ENCODE peak calls at places on chromosomes 3 and 15, in eight cellular contexts. N is fibroblast of pulmonary artery; Q is HFFc6; B is A549; Y is stimulated activated CD4-positive, alpha-beta T cell treated with anti-CD3 and anti-CD28 coated beads, Interleukin-1b, Interleukin-23, amount 100 ng/mL, for 4 hours; V is activated naive CD8-positive, alpha-beta T cell treated with anti-CD3 and anti-CD28 coated beads, Interleukin-2, amount 50 U/mL, for 24 hours; J is NCI-H1694; M is activated CD4-positive, alpha-beta memory T cell treated with anti-CD3 and anti-CD28 coated beads, Interleukin-2, amount 10 ng/mL, durations not matched to agents 7 days and 5 days. K is an unnamed sample.

GRCh38 chr15:56366211-56366610 is 985 bp downstream of the TEX9 start:
- DNase-seq in Y (no peak), Q (no peak), V (no peak), J (no peak), N (no peak), M (no peak), B (no peak), K (no peak)

GRCh38 chr15:31016446-31016915 is 25.1 kb upstream of the MTMR10 start:
- DNase-seq in M (no peak), N (peak), Y (no peak), Q (peak), J (no peak), V (no peak), B (no peak), K (no peak)

GRCh38 chr3:111802700-111803099 is 56.4 kb upstream of the PHLDB2 start:
- DNase-seq in Q (no peak), M (no peak), B (no peak), Y (no peak), V (no peak), N (no peak), J (no peak), K (no peak)

GRCh38 chr15:93173369-93173768 is 84.4 kb upstream of the RGMA start:
- DNase-seq in J (no peak), Q (peak), V (no peak), Y (no peak), M (no peak), B (no peak), N (peak), K (no peak)

GRCh38 chr15:92886815-92887214 is 13.3 kb upstream of the CHD2 start:
- DNase-seq in Y (no peak), J (no peak), N (no peak), Q (no peak), B (no peak), V (no peak), M (no peak), K (no peak)

GRCh38 chr3:187000711-187001151 is 70.4 kb downstream of the ST6GAL1 start:
- DNase-seq in B (no peak), V (no peak), N (no peak), M (peak), Q (no peak), Y (no peak), J (no peak), K (no peak)

GRCh38 chr3:101643861-101644613 is 32.9 kb downstream of the ZBTB11 start:
- DNase-seq in B (no peak), J (no peak), N (peak), M (peak), Y (no peak), V (peak), Q (peak), K (no peak)

GRCh38 chr15:37893309-37893708 is 41.1 kb upstream of the TMCO5A start:
- DNase-seq in J (no peak), N (no peak), M (no peak), V (no peak), Q (no peak), Y (no peak), B (no peak), K (no peak)

GRCh38 chr15:32651229-32651837 is 9.8 kb downstream of the SCG5 start:
- DNase-seq in B (peak), M (peak), Q (peak), Y (peak), J (no peak), V (peak), N (peak), K (peak)

GRCh38 chr3:184240384-184241140 is 8.2 kb downstream of the ALG3 start:
- DNase-seq in Y (no peak), J (no peak), V (no peak), N (peak), B (no peak), Q (peak), M (no peak), K (peak)

GRCh38 chr15:38587214-38587613 is 22.6 kb upstream of the RASGRP1 start:
- DNase-seq in V (no peak), M (no peak), N (no peak), J (no peak), B (no peak), Y (no peak), Q (no peak), K (no peak)

GRCh38 chr3:43894176-43895049 is 203.7 kb downstream of the ABHD5 start:
- DNase-seq in V (peak), Q (no peak), Y (no peak), J (no peak), N (peak), M (peak), B (peak), K (peak)

GRCh38 chr15:71219646-71220045 is 104.4 kb downstream of the THSD4 start:
- DNase-seq in M (no peak), B (no peak), Y (no peak), Q (peak), N (peak), V (no peak), J (no peak), K (no peak)

GRCh38 chr3:14261229-14261628 is 82.6 kb downstream of the LSM3 start:
- DNase-seq in Y (peak), B (peak), J (no peak), N (peak), M (peak), V (peak), Q (peak), K (peak)

GRCh38 chr3:56131976-56132590 is 336.2 kb downstream of the ERC2 start:
- DNase-seq in M (no peak), Q (peak), N (peak), V (peak), J (no peak), Y (no peak), B (peak), K (peak)

GRCh38 chr15:48644827-48645557 is 517 bp downstream of the FBN1 start:
- DNase-seq in B (peak), N (peak), V (peak), Y (no peak), J (no peak), M (peak), Q (no peak), K (no peak)